ENCODE peak calls at places on chromosomes 12 and 14, in four cellular contexts. K is myocyte, D is T-helper 2 cell, X is H1. B is an unnamed sample.

GRCh38 chr12:117805865-117806264 is 162.9 kb downstream of the KSR2 start:
- DNase-seq in K (no peak), D (no peak), X (no peak), B (no peak)

GRCh38 chr14:71586131-71586893 is 345.9 kb upstream of the RGS6 start:
- DNase-seq in K (peak; percentile 30), D (no peak), X (no peak), B (no peak)

GRCh38 chr12:6758511-6758910 is 5.6 kb upstream of the MLF2 start:
- DNase-seq in K (no peak), D (no peak), X (no peak), B (no peak)

GRCh38 chr12:110023634-110024023 is 24.4 kb downstream of the ANKRD13A start:
- DNase-seq in K (no peak), D (no peak), X (no peak), B (no peak)

GRCh38 chr14:67411375-67411774 is 590 bp downstream of the PLEK2 start:
- DNase-seq in K (no peak), D (no peak), X (no peak), B (no peak)

GRCh38 chr14:103641181-103641580 is 12.2 kb downstream of the KLC1 start:
- DNase-seq in K (peak; percentile 57), D (no peak), X (no peak), B (no peak)

GRCh38 chr14:69720912-69721311 is 46.0 kb upstream of the SRSF5 start:
- DNase-seq in K (no peak), D (no peak), X (no peak), B (no peak)

GRCh38 chr12:75446857-75447256 is 33.7 kb upstream of the GLIPR1 start:
- DNase-seq in K (peak; percentile 9), D (no peak), X (no peak), B (no peak)

GRCh38 chr12:7144414-7145120 is 14.4 kb downstream of the CLSTN3 start:
- DNase-seq in K (peak; percentile 93), D (no peak), X (no peak), B (no peak)

GRCh38 chr12:116404913-116405611 is 127.6 kb upstream of the MED13L start:
- DNase-seq in K (no peak), D (no peak), X (no peak), B (no peak)

GRCh38 chr14:101088714-101089113 is 185.2 kb upstream of the RTL1 start:
- DNase-seq in K (no peak), D (no peak), X (no peak), B (no peak)

GRCh38 chr12:3728686-3729085 is 24.2 kb downstream of the CRACR2A start:
- DNase-seq in K (peak; percentile 77), D (no peak), X (no peak), B (no peak)

GRCh38 chr14:37874429-37875109 is 279.1 kb downstream of the TTC6 start:
- DNase-seq in K (peak; percentile 78), D (peak; percentile 51), X (peak; percentile 99), B (peak; percentile 65)

GRCh38 chr12:48447755-48448154 is 24.6 kb upstream of the ANP32D start:
- DNase-seq in K (no peak), D (no peak), X (no peak), B (no peak)

GRCh38 chr12:108063192-108063591 is 65.9 kb upstream of the WSCD2 start:
- DNase-seq in K (peak; percentile 7), D (no peak), X (no peak), B (no peak)

GRCh38 chr12:30970559-30971202 is 44.1 kb downstream of the TSPAN11 start:
- DNase-seq in K (peak; percentile 34), D (no peak), X (no peak), B (no peak)

GRCh38 chr12:93198086-93198485 is 179.6 kb upstream of the NUDT4 start:
- DNase-seq in K (peak; percentile 74), D (no peak), X (no peak), B (no peak)

GRCh38 chr12:12804011-12804410 is 9.1 kb upstream of the DDX47 start:
- DNase-seq in K (no peak), D (no peak), X (no peak), B (no peak)

GRCh38 chr12:106644335-106645073 is 61.7 kb downstream of the RFX4 start:
- DNase-seq in K (no peak), D (no peak), X (no peak), B (no peak)

GRCh38 chr12:6689000-6689882 is at the start of gene ZNF384:
- DNase-seq in K (peak; percentile 100), D (peak; percentile 81), X (peak; percentile 89), B (peak; percentile 97)

GRCh38 chr12:3207858-3208257 is 130.7 kb downstream of the TSPAN9 start:
- DNase-seq in K (no peak), D (no peak), X (peak; percentile 86), B (no peak)

GRCh38 chr12:57477710-57478681 is 1.7 kb downstream of the ARHGAP9 start:
- DNase-seq in K (no peak), D (no peak), X (no peak), B (peak; percentile 60)

GRCh38 chr12:19263666-19264065 is 134.1 kb downstream of the PLEKHA5 start:
- DNase-seq in K (no peak), D (no peak), X (no peak), B (no peak)

GRCh38 chr14:53872551-53873188 is 84.0 kb downstream of the BMP4 start:
- DNase-seq in K (no peak), D (no peak), X (no peak), B (no peak)

GRCh38 chr12:3041558-3042164 is 35.5 kb upstream of the TSPAN9 start:
- DNase-seq in K (peak; percentile 84), D (no peak), X (peak; percentile 69), B (peak; percentile 29)

B was measured in central memory CD4-positive, alpha-beta T cell.